ENCODE peak calls at places on chromosomes 7 and 10, in four cellular contexts. U is iPS-NIHi11, D is mesendoderm, M is T1000. N is an unnamed sample.

GRCh38 chr10:36574212-36574611 is 551.2 kb upstream of the ANKRD30A start:
- DNase-seq in U (no peak), D (no peak), M (no peak), N (no peak)

GRCh38 chr7:25399000-25399750 is 170.9 kb upstream of the NPVF start:
- DNase-seq in U (no peak), D (no peak), M (no peak), N (no peak)

GRCh38 chr7:96612034-96612433 is 97.6 kb downstream of the SEM1 start:
- DNase-seq in U (no peak), D (no peak), M (no peak), N (no peak)

GRCh38 chr7:94301024-94301588 is 93.6 kb upstream of the COL1A2 start:
- DNase-seq in U (peak), D (peak), M (peak), N (peak)

GRCh38 chr10:131972474-131973071 is 9.2 kb downstream of the BNIP3 start:
- DNase-seq in U (no peak), D (no peak), M (no peak), N (no peak)

GRCh38 chr7:37277513-37277912 is 171.2 kb downstream of the ELMO1 start:
- DNase-seq in U (no peak), D (no peak), M (no peak), N (no peak)

GRCh38 chr7:129778770-129779601 is 167.5 kb downstream of the NRF1 start:
- DNase-seq in U (peak), D (no peak), M (no peak), N (no peak)

GRCh38 chr10:102781921-102782542 is 38.3 kb downstream of the WBP1L start:
- DNase-seq in U (no peak), D (no peak), M (no peak), N (no peak)

GRCh38 chr10:112532053-112532658 is 85.1 kb downstream of the VTI1A start:
- DNase-seq in U (no peak), D (no peak), M (no peak), N (no peak)

GRCh38 chr10:4763960-4764428 is 62.0 kb upstream of the AKR1E2 start:
- DNase-seq in U (no peak), D (no peak), M (no peak), N (no peak)

GRCh38 chr10:46525177-46525823 is 31.2 kb downstream of the GPRIN2 start:
- DNase-seq in U (no peak), D (peak), M (peak), N (peak)

GRCh38 chr10:72328829-72329204 is 25.9 kb downstream of the DNAJB12 start:
- DNase-seq in U (no peak), D (no peak), M (no peak), N (no peak)

GRCh38 chr7:37287093-37287492 is 161.6 kb downstream of the ELMO1 start:
- DNase-seq in U (no peak), D (no peak), M (no peak), N (no peak)

GRCh38 chr10:10985361-10985760 is 32.3 kb upstream of the CELF2 start:
- DNase-seq in U (no peak), D (no peak), M (no peak), N (no peak)

GRCh38 chr7:17020250-17020649 is 138.5 kb upstream of the AGR3 start:
- DNase-seq in U (no peak), D (no peak), M (no peak), N (no peak)

GRCh38 chr7:111292026-111292430 is 201.1 kb downstream of the LRRN3 start:
- DNase-seq in U (no peak), D (no peak), M (no peak), N (no peak)

GRCh38 chr10:69786791-69787190 is 14.9 kb upstream of the COL13A1 start:
- DNase-seq in U (no peak), D (peak), M (no peak), N (no peak)

N was measured in aorta.